ENCODE peak calls at places on chromosome 12, in eight cellular contexts. V is H7, U is T-helper 1 cell, R is HT1080, Q is SW 1271, K is hepatic stellate cell, C is HEK293T, A is NCI-H774. L is an unnamed sample.

GRCh38 chr12:16347391-16348298 is at the start of gene MGST1:
- DNase-seq in V (peak), U (no peak), R (peak), Q (no peak), K (peak), C (peak), A (peak), L (peak)

GRCh38 chr12:57889541-57889989 is 43.0 kb upstream of the CTDSP2 start:
- DNase-seq in V (peak), U (no peak), R (no peak), Q (no peak), K (peak), C (no peak), A (peak), L (no peak)

GRCh38 chr12:53201639-53202038 is 5.4 kb downstream of the ITGB7 start:
- DNase-seq in V (no peak), U (no peak), R (no peak), Q (no peak), K (no peak), C (no peak), A (no peak), L (no peak)

GRCh38 chr12:64627781-64628180 is 17.5 kb downstream of the RASSF3 start:
- DNase-seq in V (no peak), U (no peak), R (no peak), Q (no peak), K (peak), C (no peak), A (no peak), L (no peak)

GRCh38 chr12:5447329-5447728 is 15.4 kb downstream of the NTF3 start:
- DNase-seq in V (no peak), U (no peak), R (no peak), Q (no peak), K (no peak), C (no peak), A (no peak), L (no peak)

GRCh38 chr12:70365648-70366518 is at the start of gene KCNMB4:
- DNase-seq in V (peak), U (peak), R (peak), Q (peak), K (peak), C (peak), A (peak), L (no peak)

GRCh38 chr12:67593041-67593870 is 55.3 kb upstream of the DYRK2 start:
- DNase-seq in V (no peak), U (no peak), R (peak), Q (no peak), K (no peak), C (no peak), A (peak), L (no peak)

GRCh38 chr12:8034802-8035201 is 2.3 kb downstream of the FOXJ2 start:
- DNase-seq in V (no peak), U (no peak), R (no peak), Q (no peak), K (no peak), C (no peak), A (no peak), L (no peak)

GRCh38 chr12:104588048-104588942 is 131.5 kb downstream of the CHST11 start:
- DNase-seq in V (no peak), U (no peak), R (peak), Q (peak), K (no peak), C (no peak), A (no peak), L (peak)

GRCh38 chr12:80277732-80278131 is 166.3 kb upstream of the PTPRQ start:
- DNase-seq in V (no peak), U (no peak), R (no peak), Q (no peak), K (no peak), C (no peak), A (peak), L (no peak)

GRCh38 chr12:42484996-42485395 is 104.5 kb downstream of the PRICKLE1 start:
- DNase-seq in V (no peak), U (no peak), R (no peak), Q (no peak), K (peak), C (no peak), A (no peak), L (no peak)

GRCh38 chr12:125050446-125050845 is 14.8 kb upstream of the AACS start:
- DNase-seq in V (no peak), U (no peak), R (no peak), Q (no peak), K (no peak), C (no peak), A (no peak), L (no peak)

GRCh38 chr12:11307143-11307542 is 3.1 kb downstream of the PRB4 start:
- DNase-seq in V (no peak), U (no peak), R (peak), Q (no peak), K (no peak), C (no peak), A (no peak), L (no peak)

GRCh38 chr12:93819048-93819491 is 141.9 kb downstream of the CRADD start:
- DNase-seq in V (no peak), U (no peak), R (no peak), Q (no peak), K (no peak), C (no peak), A (no peak), L (no peak)

GRCh38 chr12:29794869-29795268 is 11.1 kb upstream of the TMTC1 start:
- DNase-seq in V (no peak), U (no peak), R (no peak), Q (no peak), K (no peak), C (no peak), A (no peak), L (no peak)

GRCh38 chr12:92078167-92079053 is 67.2 kb downstream of the BTG1 start:
- DNase-seq in V (no peak), U (no peak), R (peak), Q (peak), K (peak), C (no peak), A (no peak), L (peak)

GRCh38 chr12:59977779-59978178 is 381.9 kb downstream of the SLC16A7 start:
- DNase-seq in V (no peak), U (no peak), R (peak), Q (no peak), K (no peak), C (no peak), A (no peak), L (no peak)

GRCh38 chr12:88896958-88897357 is 316.7 kb upstream of the KITLG start:
- DNase-seq in V (no peak), U (no peak), R (peak), Q (no peak), K (peak), C (no peak), A (no peak), L (no peak)

GRCh38 chr12:71694099-71694820 is 8.4 kb downstream of the TMEM19 start:
- DNase-seq in V (no peak), U (no peak), R (no peak), Q (no peak), K (no peak), C (no peak), A (no peak), L (no peak)

GRCh38 chr12:74152370-74152769 is 385.3 kb upstream of the ATXN7L3B start:
- DNase-seq in V (no peak), U (no peak), R (no peak), Q (no peak), K (no peak), C (no peak), A (no peak), L (no peak)

GRCh38 chr12:93727195-93727811 is 50.1 kb downstream of the CRADD start:
- DNase-seq in V (no peak), U (no peak), R (no peak), Q (no peak), K (no peak), C (no peak), A (no peak), L (no peak)

GRCh38 chr12:39816671-39817185 is 197.1 kb upstream of the ABCD2 start:
- DNase-seq in V (no peak), U (no peak), R (peak), Q (no peak), K (no peak), C (no peak), A (no peak), L (peak)

GRCh38 chr12:15625075-15625474 is 164.1 kb downstream of the EPS8 start:
- DNase-seq in V (no peak), U (no peak), R (no peak), Q (no peak), K (no peak), C (no peak), A (no peak), L (no peak)

GRCh38 chr12:82682326-82682725 is 4.4 kb upstream of the TMTC2 start:
- DNase-seq in V (no peak), U (no peak), R (no peak), Q (no peak), K (no peak), C (no peak), A (no peak), L (no peak)

GRCh38 chr12:104504151-104504550 is 47.4 kb downstream of the CHST11 start:
- DNase-seq in V (no peak), U (no peak), R (no peak), Q (no peak), K (no peak), C (no peak), A (no peak), L (no peak)

GRCh38 chr12:54017027-54017788 is 8.4 kb downstream of the HOXC8 start:
- DNase-seq in V (peak), U (no peak), R (peak), Q (no peak), K (no peak), C (no peak), A (peak), L (no peak)

GRCh38 chr12:34605955-34606748 is 583.9 kb downstream of the ALG10 start:
- DNase-seq in V (peak), U (no peak), R (no peak), Q (no peak), K (no peak), C (no peak), A (no peak), L (no peak)

GRCh38 chr12:10331642-10332239 is 24.1 kb downstream of the KLRD1 start:
- DNase-seq in V (peak), U (no peak), R (peak), Q (peak), K (peak), C (peak), A (peak), L (no peak)

GRCh38 chr12:122031342-122032216 is 9.9 kb downstream of the BCL7A start:
- DNase-seq in V (peak), U (no peak), R (peak), Q (no peak), K (peak), C (peak), A (no peak), L (no peak)

GRCh38 chr12:88574278-88574677 is 6.0 kb downstream of the KITLG start:
- DNase-seq in V (no peak), U (no peak), R (no peak), Q (no peak), K (no peak), C (no peak), A (no peak), L (no peak)

GRCh38 chr12:91813701-91814100 is 331.9 kb downstream of the BTG1 start:
- DNase-seq in V (no peak), U (no peak), R (peak), Q (no peak), K (no peak), C (no peak), A (no peak), L (no peak)

GRCh38 chr12:64252708-64253107 is 30.6 kb upstream of the KICS2 start:
- DNase-seq in V (no peak), U (no peak), R (no peak), Q (no peak), K (peak), C (no peak), A (no peak), L (no peak)

GRCh38 chr12:108126990-108127468 is 2.1 kb upstream of the WSCD2 start:
- DNase-seq in V (no peak), U (no peak), R (no peak), Q (no peak), K (no peak), C (no peak), A (no peak), L (no peak)

GRCh38 chr12:132392389-132393244 is 63.2 kb upstream of the GALNT9 start:
- DNase-seq in V (no peak), U (no peak), R (no peak), Q (no peak), K (no peak), C (no peak), A (no peak), L (no peak)

GRCh38 chr12:132523576-132524331 is 33.8 kb downstream of the FBRSL1 start:
- DNase-seq in V (no peak), U (peak), R (peak), Q (no peak), K (peak), C (peak), A (no peak), L (no peak)

GRCh38 chr12:6277982-6278438 is 32.5 kb upstream of the PLEKHG6 start:
- DNase-seq in V (no peak), U (no peak), R (no peak), Q (no peak), K (no peak), C (no peak), A (no peak), L (no peak)

GRCh38 chr12:100123316-100124095 is 19.2 kb downstream of the BLTP3B start:
- DNase-seq in V (no peak), U (no peak), R (no peak), Q (no peak), K (no peak), C (no peak), A (no peak), L (no peak)

GRCh38 chr12:75725505-75726120 is 214.2 kb upstream of the KRR1 start:
- DNase-seq in V (no peak), U (no peak), R (peak), Q (peak), K (no peak), C (peak), A (no peak), L (peak)

GRCh38 chr12:27780612-27781408 is 774 bp upstream of the MANSC4 start:
- DNase-seq in V (peak), U (no peak), R (peak), Q (no peak), K (peak), C (peak), A (no peak), L (no peak)

GRCh38 chr12:12714276-12715001 is 2.7 kb upstream of the CDKN1B start:
- DNase-seq in V (peak), U (no peak), R (no peak), Q (no peak), K (no peak), C (no peak), A (no peak), L (no peak)